ENCODE peak calls at places on chromosomes 4 and X, in five cellular contexts. O is stomach, P is Karpas-422, Y is colonic mucosa, W is mesendoderm. A is an unnamed sample. For H3K4me1, the result is how much of the 10 kb centered on the place peaks cover.

GRCh38 chr4:122606364-122607043 is 14.4 kb downstream of the IL21 start:
- DNase-seq in O (no peak), P (peak), Y (no peak), W (peak), A (no peak)

GRCh38 chr4:174120446-174121142 is 162.9 kb downstream of the FBXO8 start:
- DNase-seq in O (no peak), P (peak), Y (peak), W (peak), A (peak)

GRCh38 chrX:115533485-115533884 is 27.5 kb upstream of the PLS3 start:
- DNase-seq in O (no peak), P (no peak), Y (no peak), W (no peak), A (no peak)

GRCh38 chrX:147891886-147892285 is 19.8 kb upstream of the FMR1 start:
- DNase-seq in O (no peak), P (no peak), Y (no peak), W (no peak), A (no peak)

GRCh38 chr4:10117424-10118354 is 1.1 kb upstream of the WDR1 start:
- DNase-seq in O (no peak), P (peak), Y (peak), W (no peak), A (no peak)

GRCh38 chrX:103941201-103941975 is 21.0 kb upstream of the TMSB15B start:
- DNase-seq in O (no peak), P (peak), Y (no peak), W (peak), A (peak)

GRCh38 chrX:118513120-118513899 is 17.7 kb downstream of the DOCK11 start:
- DNase-seq in O (no peak), P (no peak), Y (no peak), W (no peak), A (no peak)

GRCh38 chrX:154714925-154715324 is 36.0 kb downstream of the GAB3 start:
- DNase-seq in O (no peak), P (peak), Y (peak), W (peak), A (peak)

GRCh38 chr4:57078685-57079521 is 31.3 kb downstream of the IGFBP7 start:
- DNase-seq in O (no peak), P (no peak), Y (no peak), W (peak), A (no peak)

GRCh38 chr4:7733801-7734650 is 205.6 kb downstream of the AFAP1 start:
- DNase-seq in O (no peak), P (no peak), Y (no peak), W (no peak), A (no peak)

GRCh38 chr4:112775801-112776200 is 138.9 kb downstream of the LARP7 start:
- DNase-seq in O (no peak), P (no peak), Y (no peak), W (peak), A (no peak)

GRCh38 chrX:49247916-49248811 is 12.9 kb downstream of the CCDC22 start:
- DNase-seq in O (no peak), P (no peak), Y (no peak), W (no peak), A (no peak)

GRCh38 chr4:107453231-107453630 is 266.8 kb downstream of the PAPSS1 start:
- DNase-seq in O (no peak), P (no peak), Y (no peak), W (no peak), A (no peak)

GRCh38 chr4:142777045-142777743 is 68.9 kb downstream of the INPP4B start:
- DNase-seq in O (no peak), P (no peak), Y (peak), W (peak), A (no peak)

GRCh38 chr4:40316782-40317635 is 18.1 kb upstream of the CHRNA9 start:
- DNase-seq in O (peak), P (peak), Y (peak), W (peak), A (peak)

GRCh38 chr4:8414377-8414776 is 26.1 kb downstream of the ACOX3 start:
- DNase-seq in O (no peak), P (no peak), Y (no peak), W (no peak), A (peak)

GRCh38 chr4:176001171-176002006 is 64.3 kb upstream of the WDR17 start:
- DNase-seq in O (no peak), P (no peak), Y (peak), W (peak), A (no peak)

GRCh38 chr4:111991797-111992196 is 153.5 kb upstream of the FAM241A start:
- DNase-seq in O (no peak), P (no peak), Y (no peak), W (no peak), A (no peak)

GRCh38 chr4:15352508-15352907 is 75.3 kb upstream of the C1QTNF7 start:
- DNase-seq in O (no peak), P (no peak), Y (no peak), W (no peak), A (no peak)

GRCh38 chr4:15354358-15354757 is 73.5 kb upstream of the C1QTNF7 start:
- DNase-seq in O (no peak), P (no peak), Y (no peak), W (no peak), A (no peak)

GRCh38 chr4:15353207-15353606 is 74.6 kb upstream of the C1QTNF7 start:
- DNase-seq in O (no peak), P (no peak), Y (no peak), W (no peak), A (no peak)

GRCh38 chr4:15355464-15355863 is 72.4 kb upstream of the C1QTNF7 start:
- DNase-seq in O (no peak), P (no peak), Y (no peak), W (peak), A (no peak)

DNA sequence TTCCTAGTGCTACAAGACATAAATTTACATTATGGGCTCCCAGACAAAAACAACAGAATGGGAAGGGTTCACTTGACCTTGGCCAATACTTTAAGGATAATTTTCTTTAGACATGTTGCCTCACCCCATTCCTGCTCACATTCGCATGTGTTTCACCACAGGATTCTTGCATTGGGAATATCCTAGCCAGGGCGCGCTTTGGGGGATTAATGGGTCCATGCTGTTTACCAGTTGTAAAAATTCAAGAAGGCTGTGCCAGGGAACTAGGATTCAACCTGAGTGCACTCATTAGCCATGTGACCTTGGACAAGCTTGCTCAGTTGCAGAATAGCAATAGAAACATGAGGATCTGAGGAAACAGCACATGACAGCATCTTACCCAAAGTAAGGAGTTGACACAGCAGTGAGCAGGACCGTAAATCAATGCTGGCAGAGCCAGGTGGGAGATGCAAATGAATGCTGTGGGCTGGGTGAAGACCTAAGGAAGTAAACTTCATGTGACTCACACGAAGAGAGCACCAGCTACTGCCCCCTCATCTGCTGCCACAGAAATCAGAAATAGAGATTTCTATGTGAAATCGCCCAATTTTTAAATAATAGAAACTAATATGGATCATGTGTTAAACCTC is 72.9 kb upstream of the C1QTNF7 start:
- DNase-seq in O (no peak), P (no peak), Y (no peak), W (no peak), A (no peak)
- H3K27ac ChIP-seq in O (peak), P (no peak), Y (no peak), W (no peak), A (no peak)

DNA sequence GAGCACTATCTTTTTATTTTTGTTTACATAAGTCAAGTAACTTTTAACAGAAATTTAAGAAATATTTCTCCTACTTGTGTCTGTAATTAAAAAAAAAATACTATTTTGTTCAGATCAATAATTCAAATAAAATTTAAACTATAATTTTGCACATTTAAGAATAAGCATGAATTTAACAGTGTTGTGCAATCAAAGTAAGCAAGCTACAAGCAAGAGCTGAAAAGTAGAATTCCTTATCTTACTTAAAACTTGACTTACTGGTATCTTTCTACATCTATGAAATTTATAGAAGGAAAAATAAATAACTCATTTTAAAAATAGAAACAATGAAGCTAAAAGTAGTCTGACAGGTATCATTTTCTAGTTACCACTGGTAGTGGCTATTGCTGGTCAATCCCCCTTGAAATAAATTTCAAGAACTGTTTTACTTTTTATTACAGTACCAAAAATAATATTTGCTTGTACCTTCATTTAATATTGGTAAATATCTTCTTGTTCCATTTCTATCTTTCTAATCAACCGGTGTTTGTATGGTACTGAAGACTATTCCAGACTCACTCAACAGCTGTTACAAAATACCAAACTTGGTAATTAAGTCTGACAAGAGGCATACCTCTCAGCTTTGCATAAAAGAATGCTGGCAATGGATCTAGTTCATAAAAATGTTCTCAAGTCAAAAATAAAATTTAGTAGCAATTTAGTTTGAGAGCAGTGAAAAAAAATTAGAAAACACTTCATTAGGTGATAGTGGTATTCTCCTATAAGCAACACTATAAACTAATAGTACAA is 62.2 kb downstream of the NOCT start:
- DNase-seq in O (no peak), P (no peak), Y (no peak), W (no peak), A (no peak)
- H3K4me1 ChIP-seq in O (under half), P (half or more), Y (under half), W (under half), A (half or more)

GRCh38 chr4:98932539-98932938 is 3.6 kb upstream of the EIF4E start:
- DNase-seq in O (no peak), P (peak), Y (no peak), W (no peak), A (no peak)

GRCh38 chr4:98929341-98930267 is 671 bp upstream of the EIF4E start:
- DNase-seq in O (peak), P (peak), Y (peak), W (no peak), A (peak)

GRCh38 chr4:98928505-98929340 is at the start of gene EIF4E:
- DNase-seq in O (peak), P (peak), Y (peak), W (peak), A (peak)

GRCh38 chr4:98930311-98930865 is 1.5 kb upstream of the EIF4E start:
- DNase-seq in O (no peak), P (no peak), Y (no peak), W (no peak), A (no peak)

GRCh38 chr4:98928131-98928504 is 815 bp downstream of the EIF4E start:
- DNase-seq in O (peak), P (peak), Y (peak), W (peak), A (peak)
- H3K4me3 ChIP-seq in O (peak), P (peak), Y (peak), W (peak), A (peak)

GRCh38 chr4:53576218-53576617 is 15.1 kb downstream of the LNX1 start:
- DNase-seq in O (no peak), P (no peak), Y (no peak), W (no peak), A (no peak)
- H3K27ac ChIP-seq in O (no peak), P (no peak), Y (peak), W (no peak), A (no peak)